ENCODE peak calls at places on chromosomes 13 and 19, in seven cellular contexts. H, U, J, E, F, I and V are unnamed samples.

GRCh38 chr13:98216711-98217110 is 39.6 kb upstream of the RNF113B start:
- DNase-seq in F (no peak), U (no peak), E (no peak), H (no peak), I (peak; percentile 17), J (no peak), V (no peak)

GRCh38 chr13:103187621-103188020 is 121.4 kb upstream of the SLC10A2 start:
- DNase-seq in E (no peak), F (no peak), U (no peak), J (no peak), H (no peak), I (no peak), V (peak; percentile 8)

GRCh38 chr19:32206065-32206464 is 139.3 kb upstream of the ZNF507 start:
- DNase-seq in F (no peak), I (no peak), J (no peak), H (no peak), U (no peak), E (no peak), V (no peak)

GRCh38 chr19:33241530-33242101 is 16.0 kb upstream of the SLC7A10 start:
- DNase-seq in I (no peak), H (peak; percentile 31), U (no peak), J (no peak), F (no peak), E (peak; percentile 82), V (no peak)

GRCh38 chr19:3712663-3713531 is 4.7 kb downstream of the TJP3 start:
- DNase-seq in I (no peak), J (no peak), U (no peak), E (no peak), F (no peak), H (peak; percentile 80), V (no peak)

GRCh38 chr13:50485979-50486935 is 357.2 kb downstream of the DLEU7 start:
- DNase-seq in J (no peak), I (peak; percentile 22), E (no peak), U (no peak), H (no peak), F (no peak), V (no peak)

GRCh38 chr13:40472427-40473220 is 193.8 kb downstream of the FOXO1 start:
- DNase-seq in H (no peak), U (no peak), I (no peak), F (no peak), E (no peak), J (no peak), V (no peak)

GRCh38 chr13:37383856-37384255 is 214.7 kb downstream of the POSTN start:
- DNase-seq in E (no peak), H (no peak), I (no peak), J (no peak), U (no peak), F (no peak), V (no peak)

GRCh38 chr19:35260694-35261304 is 8.0 kb upstream of the USF2 start:
- DNase-seq in U (peak; percentile 13), H (peak; percentile 17), J (no peak), I (no peak), E (peak; percentile 55), F (no peak), V (no peak)

GRCh38 chr19:10816691-10817090 is 19.3 kb downstream of the TMED1 start:
- DNase-seq in I (no peak), E (no peak), U (peak; percentile 12), F (no peak), H (no peak), J (no peak), V (no peak)

GRCh38 chr13:33678084-33678483 is 139.9 kb upstream of the RFC3 start:
- DNase-seq in U (no peak), I (no peak), H (no peak), E (no peak), F (no peak), J (no peak), V (no peak)

GRCh38 chr19:8259922-8260247 is 48.3 kb downstream of the CD320 start:
- DNase-seq in U (peak; percentile 9), I (no peak), F (no peak), H (no peak), J (no peak), E (peak; percentile 60), V (no peak)

GRCh38 chr13:101624210-101624922 is 171.9 kb downstream of the ITGBL1 start:
- DNase-seq in U (no peak), F (no peak), I (peak; percentile 11), E (no peak), J (no peak), H (no peak), V (no peak)

GRCh38 chr19:39145180-39145953 is 19.8 kb downstream of the PAK4 start:
- DNase-seq in I (no peak), F (no peak), J (no peak), U (peak; percentile 73), E (no peak), H (no peak), V (no peak)

GRCh38 chr13:75437582-75438318 is 44.2 kb downstream of the TBC1D4 start:
- DNase-seq in E (no peak), F (no peak), U (no peak), I (peak; percentile 35), J (no peak), H (no peak), V (no peak)

GRCh38 chr19:47230122-47230920 is 678 bp downstream of the BBC3 start:
- DNase-seq in I (peak; percentile 18), E (peak; percentile 95), F (no peak), H (peak; percentile 74), U (peak; percentile 72), J (peak; percentile 54), V (peak; percentile 74)

GRCh38 chr19:46115396-46116109 is 8.9 kb downstream of the IGFL3 start:
- DNase-seq in E (no peak), J (no peak), H (no peak), F (peak; percentile 31), I (peak; percentile 81), U (no peak), V (no peak)

DNA sequence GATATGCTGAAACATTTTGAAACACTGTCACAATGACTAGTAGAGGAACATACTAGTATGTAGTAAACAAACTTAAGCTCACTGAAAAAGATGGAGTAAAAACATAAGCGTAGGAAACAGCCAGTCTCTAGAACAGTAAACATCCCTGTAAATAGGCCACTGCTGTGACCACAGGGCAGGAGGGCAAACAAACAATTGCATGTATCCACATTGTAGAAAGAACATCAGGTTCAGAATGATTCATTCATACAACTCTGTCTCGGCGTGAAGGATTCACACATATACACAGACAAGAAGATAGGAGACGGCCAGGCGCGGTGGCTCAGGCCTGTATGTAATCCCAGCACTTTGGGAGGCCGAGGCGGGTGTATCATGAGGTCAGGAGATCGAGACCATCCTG is 390.1 kb downstream of the IRS2 start:
- DNase-seq in E (no peak), F (no peak), H (no peak), U (no peak), J (no peak), I (no peak), V (no peak)
- TF ChIP-seq POLR2A in E (no peak), F (no peak), H (no peak), U (no peak), J (no peak), I (no peak), V (no peak)

GRCh38 chr13:26257049-26257448 is 3.1 kb downstream of the CDK8 start:
- DNase-seq in J (no peak), I (no peak), H (no peak), U (no peak), E (no peak), F (no peak), V (no peak)

GRCh38 chr13:26255717-26256277 is 1.9 kb downstream of the CDK8 start:
- DNase-seq in U (no peak), H (no peak), F (no peak), E (no peak), J (no peak), I (peak; percentile 4), V (no peak)

GRCh38 chr13:26254583-26255102 is 714 bp downstream of the CDK8 start:
- DNase-seq in H (peak; percentile 73), F (peak; percentile 14), U (peak; percentile 66), I (peak; percentile 31), J (peak; percentile 17), E (peak; percentile 93), V (peak; percentile 62)

GRCh38 chr13:26253262-26253786 is 605 bp upstream of the CDK8 start:
- DNase-seq in F (no peak), I (no peak), H (no peak), J (no peak), U (no peak), E (no peak), V (no peak)

DNA sequence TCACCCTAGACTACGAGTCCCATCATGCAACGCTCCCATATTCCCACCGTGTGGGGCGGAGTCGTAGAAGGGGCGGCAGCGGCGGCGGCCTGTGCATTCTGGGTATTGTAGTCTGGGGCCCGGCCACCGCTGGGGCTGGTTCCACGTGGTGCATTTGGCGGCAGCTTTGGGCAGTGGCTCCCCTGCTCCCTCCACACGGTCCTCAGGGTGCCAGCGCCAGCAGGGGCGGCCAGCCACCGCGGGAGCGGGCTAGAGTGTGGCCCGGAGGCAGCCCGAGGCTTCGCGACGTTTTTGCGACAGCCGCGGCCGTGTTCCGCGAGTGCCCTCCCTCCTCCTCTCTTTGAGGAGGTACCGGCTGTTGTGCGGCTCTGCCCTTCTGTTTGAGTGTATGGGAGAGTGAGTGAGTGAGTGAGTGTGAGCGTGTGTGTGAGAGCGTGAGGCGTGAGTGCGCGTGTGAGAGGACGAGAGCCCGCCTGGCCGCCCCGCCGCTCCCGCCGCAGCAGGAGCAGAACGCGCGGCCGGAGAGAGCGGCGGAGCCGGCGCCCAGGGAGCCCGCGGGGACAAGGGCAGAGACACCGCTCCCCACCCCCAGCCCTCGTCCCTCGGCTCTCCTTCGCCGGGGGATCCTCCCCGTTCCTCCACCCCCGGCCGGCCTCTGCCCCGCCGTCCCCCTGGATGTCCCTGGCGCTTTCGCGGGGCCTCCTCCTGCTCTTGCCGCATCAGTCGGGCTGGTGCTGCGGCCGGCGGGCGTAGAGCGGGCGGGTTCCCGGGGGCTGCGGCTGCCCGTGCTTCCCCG is at the start of gene CDK8:
- DNase-seq in F (peak; percentile 36), H (peak; percentile 88), I (peak; percentile 87), E (peak; percentile 97), U (peak; percentile 96), J (peak; percentile 87), V (peak; percentile 89)
- TF ChIP-seq POLR2A in F (peak; percentile 82), H (peak; percentile 45), I (peak; percentile 37), E (no peak), U (no peak), J (no peak), V (peak; percentile 31)

DNA sequence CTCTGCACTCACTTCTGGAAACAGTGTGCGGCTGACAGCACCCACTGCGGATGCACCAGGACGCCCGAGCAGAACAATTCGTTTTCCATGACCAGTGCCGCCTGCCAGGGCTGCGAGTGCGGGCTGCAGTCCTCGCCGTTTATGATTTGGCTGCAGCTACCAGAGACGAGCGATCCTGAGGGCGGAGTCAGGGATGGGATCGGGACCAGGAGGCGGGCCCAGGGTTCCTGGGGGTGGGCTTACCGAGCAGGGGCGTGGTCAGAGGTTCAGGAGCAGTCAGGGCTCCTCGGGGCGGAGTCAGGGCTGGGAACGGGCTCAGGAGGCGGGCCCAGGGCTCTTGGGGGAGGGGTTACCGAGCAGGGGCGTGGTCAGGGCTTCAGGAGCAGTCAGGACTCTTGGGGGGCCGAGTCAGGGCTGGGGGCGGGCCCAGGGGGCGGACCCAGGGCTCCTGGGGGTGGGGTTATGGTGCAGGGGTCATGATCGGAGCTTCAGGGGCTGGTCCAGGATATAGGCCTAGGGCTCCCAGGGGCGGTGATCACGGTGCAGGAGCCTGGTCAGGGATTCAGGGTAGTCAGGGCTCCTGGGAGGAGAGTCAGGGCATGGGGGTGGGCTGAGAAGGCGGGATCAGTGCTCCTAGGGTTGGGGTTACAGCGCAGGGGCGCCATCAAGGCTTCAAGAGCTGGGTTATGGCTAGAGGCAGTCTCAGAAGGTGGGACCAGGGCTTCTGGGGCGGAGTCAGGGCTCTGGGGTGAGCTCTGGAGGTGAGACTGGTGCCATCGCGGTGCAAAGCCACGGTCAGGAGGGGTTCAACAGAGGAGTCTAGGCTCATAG is 1.7 kb downstream of the KLK4 start:
- DNase-seq in J (peak; percentile 36), E (no peak), H (peak; percentile 29), U (peak; percentile 72), F (no peak), I (no peak), V (peak; percentile 89)
- TF ChIP-seq POLR2A in J (no peak), E (no peak), H (no peak), U (no peak), F (no peak), I (no peak), V (no peak)

GRCh38 chr19:4991996-4992698 is 23.2 kb downstream of the KDM4B start:
- DNase-seq in F (no peak), E (no peak), I (no peak), H (no peak), U (no peak), J (no peak), V (peak; percentile 65)
- TF ChIP-seq POLR2A in F (no peak), E (no peak), I (no peak), H (no peak), U (no peak), J (no peak), V (no peak)